ENCODE peak calls at places on chromosomes 11 and 22, in six cellular contexts. H, T, N, G, Y and X are unnamed samples.
A peak's percentile ranks its signal among the peaks of the same experiment; 100 is the strongest.

GRCh38 chr22:19483481-19484244 is 3.9 kb downstream of the CDC45 start:
- DNase-seq in G (no peak), N (no peak), H (no peak), T (no peak), Y (peak; percentile 62), X (no peak)

GRCh38 chr11:70204466-70204799 is 1.3 kb downstream of the FADD start:
- DNase-seq in H (no peak), Y (peak; percentile 32), T (no peak), N (no peak), G (no peak), X (no peak)

GRCh38 chr11:111793863-111794262 is 27.7 kb upstream of the PPP2R1B start:
- DNase-seq in Y (peak; percentile 94), G (no peak), T (no peak), N (no peak), H (no peak), X (no peak)

GRCh38 chr22:20638143-20638870 is 130.9 kb downstream of the MED15 start:
- DNase-seq in H (no peak), G (no peak), N (peak; percentile 10), Y (no peak), T (no peak), X (no peak)

GRCh38 chr11:70352601-70353000 is 45.7 kb upstream of the CTTN start:
- DNase-seq in G (no peak), Y (no peak), H (no peak), T (no peak), N (no peak), X (no peak)

GRCh38 chr11:2825261-2825885 is 60.2 kb downstream of the CDKN1C start:
- DNase-seq in H (peak; percentile 24), Y (no peak), G (peak; percentile 83), T (no peak), N (no peak), X (no peak)

GRCh38 chr11:16912607-16913006 is 101.6 kb downstream of the PLEKHA7 start:
- DNase-seq in N (no peak), Y (no peak), T (no peak), G (no peak), H (no peak), X (no peak)

GRCh38 chr11:65537620-65538231 is 12.8 kb downstream of the SCYL1 start:
- DNase-seq in Y (no peak), G (no peak), H (no peak), N (no peak), T (no peak), X (no peak)

GRCh38 chr11:18495268-18495667 is 31.5 kb downstream of the TSG101 start:
- DNase-seq in N (no peak), G (no peak), T (no peak), Y (no peak), H (peak; percentile 45), X (no peak)

GRCh38 chr22:22060200-22061084 is 77.9 kb upstream of the TOP3B start:
- DNase-seq in T (peak; percentile 18), N (peak; percentile 90), Y (peak; percentile 70), H (peak; percentile 19), G (no peak), X (no peak)

GRCh38 chr22:17884951-17885350 is 110.7 kb upstream of the BID start:
- DNase-seq in Y (no peak), T (no peak), H (no peak), N (no peak), G (no peak), X (no peak)

GRCh38 chr22:16608931-16609330 is 16.3 kb upstream of the CCT8L2 start:
- DNase-seq in T (no peak), G (no peak), Y (no peak), N (no peak), H (no peak), X (no peak)

GRCh38 chr11:17352925-17353227 is 1.3 kb downstream of the NCR3LG1 start:
- DNase-seq in G (peak; percentile 36), H (peak; percentile 76), T (no peak), N (no peak), Y (peak; percentile 49), X (no peak)

GRCh38 chr22:28892175-28892731 is 8.9 kb downstream of the ZNRF3 start:
- DNase-seq in T (no peak), H (no peak), N (no peak), G (no peak), Y (peak; percentile 83), X (no peak)

GRCh38 chr22:26887456-26887855 is 230.1 kb downstream of the MIAT start:
- DNase-seq in T (no peak), G (no peak), Y (no peak), H (no peak), N (no peak), X (no peak)

GRCh38 chr11:45815747-45816146 is 10.8 kb downstream of the SLC35C1 start:
- DNase-seq in T (peak; percentile 32), N (no peak), Y (no peak), G (no peak), H (peak; percentile 37), X (no peak)

GRCh38 chr11:64644348-64645242 is 53.6 kb downstream of the SLC22A12 start:
- DNase-seq in N (no peak), H (peak; percentile 47), Y (peak; percentile 16), T (no peak), G (no peak), X (no peak)

GRCh38 chr22:29139965-29140782 is 65.5 kb upstream of the EMID1 start:
- DNase-seq in G (peak; percentile 38), N (no peak), T (no peak), Y (no peak), H (no peak), X (no peak)

GRCh38 chr22:40177738-40178416 is at the start of gene TNRC6B:
- DNase-seq in N (no peak), H (peak; percentile 98), T (peak; percentile 97), Y (peak; percentile 96), G (peak; percentile 92), X (peak; percentile 96)

GRCh38 chr22:24185001-24185500 is 3.8 kb downstream of the SUSD2 start:
- DNase-seq in H (no peak), Y (no peak), T (no peak), N (no peak), G (no peak), X (no peak)

GRCh38 chr22:19097518-19097917 is 24.7 kb downstream of the DGCR2 start:
- DNase-seq in T (no peak), N (no peak), G (no peak), H (no peak), Y (no peak), X (peak; percentile 76)

GRCh38 chr11:64877390-64878222 is 815 bp downstream of the EHD1 start:
- DNase-seq in N (no peak), T (no peak), H (peak; percentile 59), G (no peak), Y (peak; percentile 26), X (no peak)

GRCh38 chr22:50262460-50262911 is 1.0 kb upstream of the MAPK12 start:
- DNase-seq in H (no peak), Y (peak; percentile 64), N (no peak), T (no peak), G (no peak), X (no peak)

GRCh38 chr11:87286338-87286737 is 248.6 kb downstream of the TMEM135 start:
- DNase-seq in N (no peak), Y (no peak), G (no peak), T (no peak), H (no peak), X (no peak)

GRCh38 chr22:18023509-18024275 is 669 bp downstream of the MICAL3 start:
- DNase-seq in T (peak; percentile 43), G (peak; percentile 84), Y (peak; percentile 94), H (peak; percentile 60), N (peak; percentile 90), X (peak; percentile 30)

GRCh38 chr11:12272821-12273617 is 104.4 kb upstream of the PARVA start:
- DNase-seq in Y (peak; percentile 37), H (no peak), T (no peak), G (no peak), N (peak; percentile 20), X (no peak)

GRCh38 chr22:35950262-35950661 is 78.4 kb downstream of the RBFOX2 start:
- DNase-seq in T (no peak), Y (no peak), G (peak; percentile 51), N (no peak), H (no peak), X (no peak)